ENCODE peak calls at places on chromosomes 1 and 21, in four cellular contexts. Y is GM23248; Q is stimulated activated CD4-positive, alpha-beta T cell treated with anti-CD3 and anti-CD28 coated beads, Interleukin-12 subunit alpha, Interleukin-12 subunit beta, amount 100 ng/mL, for 4 hours; O is cerebellar cortex. K is an unnamed sample.

GRCh38 chr1:202131956-202132821 is 9.5 kb downstream of the GPR37L1 start:
- DNase-seq in Y (no peak), O (peak; percentile 88), Q (no peak), K (no peak)

GRCh38 chr1:60133848-60134247 is 60.3 kb upstream of the C1orf87 start:
- DNase-seq in O (peak; percentile 5), Q (no peak), Y (peak; percentile 92), K (no peak)

GRCh38 chr1:46530791-46531409 is 20.5 kb downstream of the KNCN start:
- DNase-seq in Y (peak; percentile 24), Q (no peak), O (no peak), K (no peak)

GRCh38 chr1:155044812-155045690 is 6.1 kb upstream of the ADAM15 start:
- DNase-seq in Q (peak; percentile 46), O (peak; percentile 77), Y (peak; percentile 92), K (no peak)

GRCh38 chr1:157091186-157091585 is 8.4 kb downstream of the ETV3L start:
- DNase-seq in Q (no peak), O (no peak), Y (no peak), K (no peak)

GRCh38 chr1:219533280-219533679 is 79.6 kb downstream of the ZC3H11B start:
- DNase-seq in O (no peak), Y (peak; percentile 7), Q (no peak), K (no peak)

GRCh38 chr1:10677508-10678364 is 118.7 kb downstream of the CASZ1 start:
- DNase-seq in O (no peak), Y (peak; percentile 16), Q (no peak), K (no peak)

GRCh38 chr21:16072692-16073091 is 342.9 kb downstream of the USP25 start:
- DNase-seq in O (peak; percentile 63), Q (no peak), Y (peak; percentile 93), K (no peak)

GRCh38 chr1:10866314-10867091 is 70.1 kb upstream of the CASZ1 start:
- DNase-seq in O (peak; percentile 25), Y (peak; percentile 69), Q (peak; percentile 22), K (no peak)

GRCh38 chr1:211591980-211592493 is 13.1 kb upstream of the SLC30A1 start:
- DNase-seq in O (no peak), Y (peak; percentile 94), Q (no peak), K (no peak)

GRCh38 chr1:4318720-4319119 is 335.7 kb upstream of the AJAP1 start:
- DNase-seq in O (no peak), Y (no peak), Q (no peak), K (no peak)

GRCh38 chr21:42614391-42614790 is 39.0 kb upstream of the PDE9A start:
- DNase-seq in Y (no peak), Q (peak; percentile 19), O (no peak), K (no peak)

GRCh38 chr1:90936061-90936460 is 85.8 kb downstream of the ZNF644 start:
- DNase-seq in O (no peak), Y (no peak), Q (no peak), K (no peak)

GRCh38 chr1:118947790-118948189 is 40.4 kb downstream of the TBX15 start:
- DNase-seq in Q (no peak), Y (peak; percentile 91), O (no peak), K (no peak)

GRCh38 chr1:239771550-239771949 is 320.1 kb upstream of the FMN2 start:
- DNase-seq in O (no peak), Y (no peak), Q (no peak), K (no peak)

GRCh38 chr1:27621067-27621920 is 13.7 kb downstream of the FGR start:
- DNase-seq in O (no peak), Q (no peak), Y (peak; percentile 75), K (no peak)

GRCh38 chr1:112322983-112323678 is 72.9 kb upstream of the CTTNBP2NL start:
- DNase-seq in O (peak; percentile 46), Y (no peak), Q (no peak), K (no peak)

GRCh38 chr1:153684892-153685291 is 6.4 kb downstream of the NPR1 start:
- DNase-seq in O (no peak), Q (no peak), Y (no peak), K (no peak)

GRCh38 chr1:216034506-216034905 is 388.7 kb downstream of the USH2A start:
- DNase-seq in Q (no peak), O (no peak), Y (no peak), K (no peak)

GRCh38 chr21:41156128-41156527 is 11.8 kb upstream of the BACE2 start:
- DNase-seq in O (no peak), Q (no peak), Y (no peak), K (no peak)

GRCh38 chr1:97004743-97005142 is 283.2 kb downstream of the PTBP2 start:
- DNase-seq in Q (no peak), Y (no peak), O (no peak), K (no peak)

GRCh38 chr1:112904071-112904830 is 51.7 kb downstream of the SLC16A1 start:
- DNase-seq in Q (peak; percentile 37), O (no peak), Y (peak; percentile 87), K (no peak)

GRCh38 chr1:19220080-19220846 is 10.2 kb upstream of the UBR4 start:
- DNase-seq in Q (no peak), Y (no peak), O (no peak), K (no peak)

GRCh38 chr21:42655797-42656770 is 2.7 kb downstream of the PDE9A start:
- DNase-seq in Q (no peak), Y (no peak), O (no peak), K (no peak)

GRCh38 chr1:181104790-181105133 is 16.3 kb downstream of the IER5 start:
- DNase-seq in O (no peak), Q (peak; percentile 23), Y (peak; percentile 71), K (no peak)

GRCh38 chr21:31688603-31689368 is 29.3 kb downstream of the SOD1 start:
- DNase-seq in O (no peak), Y (no peak), Q (no peak), K (no peak)

GRCh38 chr1:171898956-171899355 is 57.7 kb downstream of the DNM3 start:
- DNase-seq in Y (no peak), O (peak; percentile 51), Q (no peak), K (no peak)

GRCh38 chr1:50126962-50127715 is 18.4 kb downstream of the ELAVL4 start:
- DNase-seq in Q (no peak), Y (no peak), O (no peak), K (no peak)

K was measured in GM12891.